ENCODE peak calls at places on chromosomes 3 and 15, in eight cellular contexts. One of them, this sample, is unnamed.

GRCh38 chr3:108021533-108021932 is 69.3 kb downstream of the CD47 start:
- DNase-seq in EL: no peak
- DNase-seq in Kasumi-1: no peak
- DNase-seq in effector CD4-positive, alpha-beta T cell: no peak
- DNase-seq in activated T-cell treated with anti-CD3 and anti-CD28 coated beads, Interleukin-2, amount 50 U/mL, for 72 hours: no peak
- DNase-seq in foreskin fibroblast: no peak
- DNase-seq in mammary epithelial cell: no peak
- DNase-seq in Calu3: no peak
- DNase-seq in this sample: no peak

GRCh38 chr3:112682361-112682760 is 41.4 kb upstream of the CCDC80 start:
- DNase-seq in EL: peak
- DNase-seq in Kasumi-1: no peak
- DNase-seq in effector CD4-positive, alpha-beta T cell: no peak
- DNase-seq in activated T-cell treated with anti-CD3 and anti-CD28 coated beads, Interleukin-2, amount 50 U/mL, for 72 hours: no peak
- DNase-seq in foreskin fibroblast: no peak
- DNase-seq in mammary epithelial cell: no peak
- DNase-seq in Calu3: no peak
- DNase-seq in this sample: no peak

GRCh38 chr3:78258798-78259197 is 1218.9 kb downstream of the ROBO2 start:
- DNase-seq in EL: peak
- DNase-seq in Kasumi-1: no peak
- DNase-seq in effector CD4-positive, alpha-beta T cell: no peak
- DNase-seq in activated T-cell treated with anti-CD3 and anti-CD28 coated beads, Interleukin-2, amount 50 U/mL, for 72 hours: no peak
- DNase-seq in foreskin fibroblast: peak
- DNase-seq in mammary epithelial cell: no peak
- DNase-seq in Calu3: no peak
- DNase-seq in this sample: no peak

GRCh38 chr3:195100903-195101591 is 169.9 kb downstream of the XXYLT1 start:
- DNase-seq in EL: peak
- DNase-seq in Kasumi-1: peak
- DNase-seq in effector CD4-positive, alpha-beta T cell: no peak
- DNase-seq in activated T-cell treated with anti-CD3 and anti-CD28 coated beads, Interleukin-2, amount 50 U/mL, for 72 hours: no peak
- DNase-seq in foreskin fibroblast: no peak
- DNase-seq in mammary epithelial cell: no peak
- DNase-seq in Calu3: no peak
- DNase-seq in this sample: peak

GRCh38 chr3:189714991-189715961 is 84.1 kb downstream of the TP63 start:
- DNase-seq in EL: peak
- DNase-seq in Kasumi-1: no peak
- DNase-seq in effector CD4-positive, alpha-beta T cell: no peak
- DNase-seq in activated T-cell treated with anti-CD3 and anti-CD28 coated beads, Interleukin-2, amount 50 U/mL, for 72 hours: no peak
- DNase-seq in foreskin fibroblast: peak
- DNase-seq in mammary epithelial cell: no peak
- DNase-seq in Calu3: no peak
- DNase-seq in this sample: no peak

GRCh38 chr15:73983211-73983727 is 8.8 kb downstream of the STOML1 start:
- DNase-seq in EL: peak
- DNase-seq in Kasumi-1: no peak
- DNase-seq in effector CD4-positive, alpha-beta T cell: no peak
- DNase-seq in activated T-cell treated with anti-CD3 and anti-CD28 coated beads, Interleukin-2, amount 50 U/mL, for 72 hours: no peak
- DNase-seq in foreskin fibroblast: peak
- DNase-seq in mammary epithelial cell: peak
- DNase-seq in Calu3: peak
- DNase-seq in this sample: no peak

GRCh38 chr15:39115379-39116057 is 465.4 kb upstream of the THBS1 start:
- DNase-seq in EL: peak
- DNase-seq in Kasumi-1: no peak
- DNase-seq in effector CD4-positive, alpha-beta T cell: no peak
- DNase-seq in activated T-cell treated with anti-CD3 and anti-CD28 coated beads, Interleukin-2, amount 50 U/mL, for 72 hours: no peak
- DNase-seq in foreskin fibroblast: peak
- DNase-seq in mammary epithelial cell: peak
- DNase-seq in Calu3: no peak
- DNase-seq in this sample: no peak

GRCh38 chr15:57146394-57147140 is 228.1 kb downstream of the TCF12 start:
- DNase-seq in EL: peak
- DNase-seq in Kasumi-1: peak
- DNase-seq in effector CD4-positive, alpha-beta T cell: no peak
- DNase-seq in activated T-cell treated with anti-CD3 and anti-CD28 coated beads, Interleukin-2, amount 50 U/mL, for 72 hours: no peak
- DNase-seq in foreskin fibroblast: peak
- DNase-seq in mammary epithelial cell: peak
- DNase-seq in Calu3: peak
- DNase-seq in this sample: peak

GRCh38 chr3:190737451-190737850 is 125.0 kb downstream of the GMNC start:
- DNase-seq in EL: no peak
- DNase-seq in Kasumi-1: no peak
- DNase-seq in effector CD4-positive, alpha-beta T cell: no peak
- DNase-seq in activated T-cell treated with anti-CD3 and anti-CD28 coated beads, Interleukin-2, amount 50 U/mL, for 72 hours: no peak
- DNase-seq in foreskin fibroblast: no peak
- DNase-seq in mammary epithelial cell: no peak
- DNase-seq in Calu3: no peak
- DNase-seq in this sample: no peak

GRCh38 chr3:106006001-106006400 is 137.2 kb upstream of the CBLB start:
- DNase-seq in EL: peak
- DNase-seq in Kasumi-1: no peak
- DNase-seq in effector CD4-positive, alpha-beta T cell: no peak
- DNase-seq in activated T-cell treated with anti-CD3 and anti-CD28 coated beads, Interleukin-2, amount 50 U/mL, for 72 hours: no peak
- DNase-seq in foreskin fibroblast: peak
- DNase-seq in mammary epithelial cell: peak
- DNase-seq in Calu3: no peak
- DNase-seq in this sample: no peak

GRCh38 chr3:48273594-48274211 is 32.8 kb downstream of the ZNF589 start:
- DNase-seq in EL: peak
- DNase-seq in Kasumi-1: peak
- DNase-seq in effector CD4-positive, alpha-beta T cell: peak
- DNase-seq in activated T-cell treated with anti-CD3 and anti-CD28 coated beads, Interleukin-2, amount 50 U/mL, for 72 hours: peak
- DNase-seq in foreskin fibroblast: peak
- DNase-seq in mammary epithelial cell: peak
- DNase-seq in Calu3: peak
- DNase-seq in this sample: peak

GRCh38 chr15:35723852-35724251 is 177.9 kb upstream of the DPH6 start:
- DNase-seq in EL: peak
- DNase-seq in Kasumi-1: no peak
- DNase-seq in effector CD4-positive, alpha-beta T cell: no peak
- DNase-seq in activated T-cell treated with anti-CD3 and anti-CD28 coated beads, Interleukin-2, amount 50 U/mL, for 72 hours: no peak
- DNase-seq in foreskin fibroblast: no peak
- DNase-seq in mammary epithelial cell: no peak
- DNase-seq in Calu3: no peak
- DNase-seq in this sample: no peak

GRCh38 chr3:133401374-133402135 is 1.7 kb downstream of the BFSP2 start:
- DNase-seq in EL: no peak
- DNase-seq in Kasumi-1: no peak
- DNase-seq in effector CD4-positive, alpha-beta T cell: no peak
- DNase-seq in activated T-cell treated with anti-CD3 and anti-CD28 coated beads, Interleukin-2, amount 50 U/mL, for 72 hours: no peak
- DNase-seq in foreskin fibroblast: no peak
- DNase-seq in mammary epithelial cell: no peak
- DNase-seq in Calu3: no peak
- DNase-seq in this sample: peak

GRCh38 chr15:78565951-78566774 is 843 bp downstream of the CHRNA5 start:
- DNase-seq in EL: peak
- DNase-seq in Kasumi-1: no peak
- DNase-seq in effector CD4-positive, alpha-beta T cell: no peak
- DNase-seq in activated T-cell treated with anti-CD3 and anti-CD28 coated beads, Interleukin-2, amount 50 U/mL, for 72 hours: no peak
- DNase-seq in foreskin fibroblast: peak
- DNase-seq in mammary epithelial cell: peak
- DNase-seq in Calu3: peak
- DNase-seq in this sample: no peak

GRCh38 chr3:139202226-139202958 is 141.4 kb upstream of the MRPS22 start:
- DNase-seq in EL: no peak
- DNase-seq in Kasumi-1: no peak
- DNase-seq in effector CD4-positive, alpha-beta T cell: no peak
- DNase-seq in activated T-cell treated with anti-CD3 and anti-CD28 coated beads, Interleukin-2, amount 50 U/mL, for 72 hours: peak
- DNase-seq in foreskin fibroblast: no peak
- DNase-seq in mammary epithelial cell: peak
- DNase-seq in Calu3: peak
- DNase-seq in this sample: peak

GRCh38 chr3:20573175-20573574 is 387.2 kb upstream of the SGO1 start:
- DNase-seq in EL: peak
- DNase-seq in Kasumi-1: no peak
- DNase-seq in effector CD4-positive, alpha-beta T cell: no peak
- DNase-seq in activated T-cell treated with anti-CD3 and anti-CD28 coated beads, Interleukin-2, amount 50 U/mL, for 72 hours: no peak
- DNase-seq in foreskin fibroblast: no peak
- DNase-seq in mammary epithelial cell: no peak
- DNase-seq in Calu3: no peak
- DNase-seq in this sample: no peak

GRCh38 chr3:143321058-143321769 is 201.6 kb downstream of the CHST2 start:
- DNase-seq in EL: no peak
- DNase-seq in Kasumi-1: no peak
- DNase-seq in effector CD4-positive, alpha-beta T cell: no peak
- DNase-seq in activated T-cell treated with anti-CD3 and anti-CD28 coated beads, Interleukin-2, amount 50 U/mL, for 72 hours: no peak
- DNase-seq in foreskin fibroblast: no peak
- DNase-seq in mammary epithelial cell: no peak
- DNase-seq in Calu3: no peak
- DNase-seq in this sample: no peak

GRCh38 chr15:67063689-67064606 is 1.5 kb upstream of the SMAD3 start:
- DNase-seq in EL: no peak
- DNase-seq in Kasumi-1: no peak
- DNase-seq in effector CD4-positive, alpha-beta T cell: no peak
- DNase-seq in activated T-cell treated with anti-CD3 and anti-CD28 coated beads, Interleukin-2, amount 50 U/mL, for 72 hours: peak
- DNase-seq in foreskin fibroblast: no peak
- DNase-seq in mammary epithelial cell: no peak
- DNase-seq in Calu3: peak
- DNase-seq in this sample: no peak

GRCh38 chr3:175258763-175259162 is 399.6 kb downstream of the NAALADL2 start:
- DNase-seq in EL: peak
- DNase-seq in Kasumi-1: no peak
- DNase-seq in effector CD4-positive, alpha-beta T cell: no peak
- DNase-seq in activated T-cell treated with anti-CD3 and anti-CD28 coated beads, Interleukin-2, amount 50 U/mL, for 72 hours: no peak
- DNase-seq in foreskin fibroblast: peak
- DNase-seq in mammary epithelial cell: peak
- DNase-seq in Calu3: peak
- DNase-seq in this sample: no peak

GRCh38 chr3:66378256-66378655 is 122.6 kb downstream of the LRIG1 start:
- DNase-seq in EL: peak
- DNase-seq in Kasumi-1: no peak
- DNase-seq in effector CD4-positive, alpha-beta T cell: peak
- DNase-seq in activated T-cell treated with anti-CD3 and anti-CD28 coated beads, Interleukin-2, amount 50 U/mL, for 72 hours: peak
- DNase-seq in foreskin fibroblast: no peak
- DNase-seq in mammary epithelial cell: no peak
- DNase-seq in Calu3: no peak
- DNase-seq in this sample: no peak

GRCh38 chr3:157175678-157176077 is 15.7 kb upstream of the CCNL1 start:
- DNase-seq in EL: no peak
- DNase-seq in Kasumi-1: peak
- DNase-seq in effector CD4-positive, alpha-beta T cell: no peak
- DNase-seq in activated T-cell treated with anti-CD3 and anti-CD28 coated beads, Interleukin-2, amount 50 U/mL, for 72 hours: peak
- DNase-seq in foreskin fibroblast: no peak
- DNase-seq in mammary epithelial cell: no peak
- DNase-seq in Calu3: peak
- DNase-seq in this sample: no peak

GRCh38 chr15:23437146-23437545 is 9.9 kb downstream of the GOLGA6L2 start:
- DNase-seq in EL: no peak
- DNase-seq in Kasumi-1: no peak
- DNase-seq in effector CD4-positive, alpha-beta T cell: no peak
- DNase-seq in activated T-cell treated with anti-CD3 and anti-CD28 coated beads, Interleukin-2, amount 50 U/mL, for 72 hours: no peak
- DNase-seq in foreskin fibroblast: no peak
- DNase-seq in mammary epithelial cell: no peak
- DNase-seq in Calu3: no peak
- DNase-seq in this sample: no peak

GRCh38 chr15:85118173-85118572 is 136.5 kb downstream of the PDE8A start:
- DNase-seq in EL: no peak
- DNase-seq in Kasumi-1: no peak
- DNase-seq in effector CD4-positive, alpha-beta T cell: no peak
- DNase-seq in activated T-cell treated with anti-CD3 and anti-CD28 coated beads, Interleukin-2, amount 50 U/mL, for 72 hours: no peak
- DNase-seq in foreskin fibroblast: no peak
- DNase-seq in mammary epithelial cell: no peak
- DNase-seq in Calu3: no peak
- DNase-seq in this sample: no peak

GRCh38 chr15:59885832-59886231 is 118.3 kb upstream of the FOXB1 start:
- DNase-seq in EL: peak
- DNase-seq in Kasumi-1: no peak
- DNase-seq in effector CD4-positive, alpha-beta T cell: no peak
- DNase-seq in activated T-cell treated with anti-CD3 and anti-CD28 coated beads, Interleukin-2, amount 50 U/mL, for 72 hours: no peak
- DNase-seq in foreskin fibroblast: peak
- DNase-seq in mammary epithelial cell: peak
- DNase-seq in Calu3: no peak
- DNase-seq in this sample: peak

GRCh38 chr3:111238896-111239295 is 167.3 kb downstream of the NECTIN3 start:
- DNase-seq in EL: no peak
- DNase-seq in Kasumi-1: no peak
- DNase-seq in effector CD4-positive, alpha-beta T cell: no peak
- DNase-seq in activated T-cell treated with anti-CD3 and anti-CD28 coated beads, Interleukin-2, amount 50 U/mL, for 72 hours: peak
- DNase-seq in foreskin fibroblast: no peak
- DNase-seq in mammary epithelial cell: no peak
- DNase-seq in Calu3: no peak
- DNase-seq in this sample: no peak

GRCh38 chr3:62604301-62604700 is 231.0 kb upstream of the FEZF2 start:
- DNase-seq in EL: peak
- DNase-seq in Kasumi-1: no peak
- DNase-seq in effector CD4-positive, alpha-beta T cell: no peak
- DNase-seq in activated T-cell treated with anti-CD3 and anti-CD28 coated beads, Interleukin-2, amount 50 U/mL, for 72 hours: no peak
- DNase-seq in foreskin fibroblast: peak
- DNase-seq in mammary epithelial cell: peak
- DNase-seq in Calu3: peak
- DNase-seq in this sample: no peak

GRCh38 chr3:171781711-171782127 is 28.6 kb downstream of the PLD1 start:
- DNase-seq in EL: no peak
- DNase-seq in Kasumi-1: no peak
- DNase-seq in effector CD4-positive, alpha-beta T cell: no peak
- DNase-seq in activated T-cell treated with anti-CD3 and anti-CD28 coated beads, Interleukin-2, amount 50 U/mL, for 72 hours: no peak
- DNase-seq in foreskin fibroblast: no peak
- DNase-seq in mammary epithelial cell: peak
- DNase-seq in Calu3: no peak
- DNase-seq in this sample: no peak

GRCh38 chr3:4290272-4290893 is 12.8 kb upstream of the SETMAR start:
- DNase-seq in EL: peak
- DNase-seq in Kasumi-1: peak
- DNase-seq in effector CD4-positive, alpha-beta T cell: peak
- DNase-seq in activated T-cell treated with anti-CD3 and anti-CD28 coated beads, Interleukin-2, amount 50 U/mL, for 72 hours: peak
- DNase-seq in foreskin fibroblast: peak
- DNase-seq in mammary epithelial cell: peak
- DNase-seq in Calu3: peak
- DNase-seq in this sample: no peak

GRCh38 chr15:42275780-42276395 is 2.7 kb upstream of the TMEM87A start:
- DNase-seq in EL: peak
- DNase-seq in Kasumi-1: no peak
- DNase-seq in effector CD4-positive, alpha-beta T cell: no peak
- DNase-seq in activated T-cell treated with anti-CD3 and anti-CD28 coated beads, Interleukin-2, amount 50 U/mL, for 72 hours: no peak
- DNase-seq in foreskin fibroblast: no peak
- DNase-seq in mammary epithelial cell: peak
- DNase-seq in Calu3: no peak
- DNase-seq in this sample: no peak

GRCh38 chr3:32177702-32178198 is 60.7 kb upstream of the CMTM8 start:
- DNase-seq in EL: peak
- DNase-seq in Kasumi-1: peak
- DNase-seq in effector CD4-positive, alpha-beta T cell: peak
- DNase-seq in activated T-cell treated with anti-CD3 and anti-CD28 coated beads, Interleukin-2, amount 50 U/mL, for 72 hours: peak
- DNase-seq in foreskin fibroblast: peak
- DNase-seq in mammary epithelial cell: peak
- DNase-seq in Calu3: peak
- DNase-seq in this sample: peak

GRCh38 chr15:26128611-26129140 is 265.5 kb upstream of the ATP10A start:
- DNase-seq in EL: no peak
- DNase-seq in Kasumi-1: no peak
- DNase-seq in effector CD4-positive, alpha-beta T cell: no peak
- DNase-seq in activated T-cell treated with anti-CD3 and anti-CD28 coated beads, Interleukin-2, amount 50 U/mL, for 72 hours: no peak
- DNase-seq in foreskin fibroblast: no peak
- DNase-seq in mammary epithelial cell: no peak
- DNase-seq in Calu3: no peak
- DNase-seq in this sample: no peak